ENCODE peak calls at places on chromosomes 1 and 21, in nine cellular contexts. One of them, this sample, is unnamed.

GRCh38 chr1:115727706-115728249 is 40.7 kb downstream of the CASQ2 start:
- DNase-seq in ovary: peak
- DNase-seq in NB4: peak
- DNase-seq in tibial nerve: peak
- DNase-seq in H1: no peak
- DNase-seq in spleen: no peak
- DNase-seq in A549: no peak
- DNase-seq in suprapubic skin: peak
- DNase-seq in adrenal gland: peak
- DNase-seq in this sample: peak

GRCh38 chr21:29343517-29343916 is 44.8 kb downstream of the BACH1 start:
- DNase-seq in ovary: no peak
- DNase-seq in NB4: no peak
- DNase-seq in tibial nerve: no peak
- DNase-seq in H1: no peak
- DNase-seq in spleen: no peak
- DNase-seq in A549: no peak
- DNase-seq in suprapubic skin: no peak
- DNase-seq in adrenal gland: no peak
- DNase-seq in this sample: no peak

GRCh38 chr1:64745181-64745985 is 508 bp downstream of the RAVER2 start:
- DNase-seq in ovary: peak
- DNase-seq in NB4: peak
- DNase-seq in tibial nerve: peak
- DNase-seq in H1: no peak
- DNase-seq in spleen: peak
- DNase-seq in A549: peak
- DNase-seq in suprapubic skin: no peak
- DNase-seq in adrenal gland: peak
- DNase-seq in this sample: peak

GRCh38 chr1:6185151-6185550 is 5.0 kb upstream of the CHD5 start:
- DNase-seq in ovary: no peak
- DNase-seq in NB4: no peak
- DNase-seq in tibial nerve: no peak
- DNase-seq in H1: no peak
- DNase-seq in spleen: no peak
- DNase-seq in A549: no peak
- DNase-seq in suprapubic skin: no peak
- DNase-seq in adrenal gland: no peak
- DNase-seq in this sample: no peak

GRCh38 chr1:186925881-186926676 is 97.3 kb downstream of the PLA2G4A start:
- DNase-seq in ovary: no peak
- DNase-seq in NB4: no peak
- DNase-seq in tibial nerve: no peak
- DNase-seq in H1: no peak
- DNase-seq in spleen: no peak
- DNase-seq in A549: no peak
- DNase-seq in suprapubic skin: no peak
- DNase-seq in adrenal gland: no peak
- DNase-seq in this sample: no peak

GRCh38 chr1:2373551-2374259 is 17.6 kb downstream of the MORN1 start:
- DNase-seq in ovary: no peak
- DNase-seq in NB4: no peak
- DNase-seq in tibial nerve: no peak
- DNase-seq in H1: no peak
- DNase-seq in spleen: peak
- DNase-seq in A549: no peak
- DNase-seq in suprapubic skin: no peak
- DNase-seq in adrenal gland: no peak
- DNase-seq in this sample: no peak

GRCh38 chr1:91876040-91876470 is 9.9 kb downstream of the TGFBR3 start:
- DNase-seq in ovary: no peak
- DNase-seq in NB4: no peak
- DNase-seq in tibial nerve: no peak
- DNase-seq in H1: no peak
- DNase-seq in spleen: no peak
- DNase-seq in A549: no peak
- DNase-seq in suprapubic skin: no peak
- DNase-seq in adrenal gland: no peak
- DNase-seq in this sample: no peak

GRCh38 chr1:33379631-33380354 is 51.1 kb downstream of the PHC2 start:
- DNase-seq in ovary: no peak
- DNase-seq in NB4: peak
- DNase-seq in tibial nerve: no peak
- DNase-seq in H1: no peak
- DNase-seq in spleen: no peak
- DNase-seq in A549: no peak
- DNase-seq in suprapubic skin: no peak
- DNase-seq in adrenal gland: no peak
- DNase-seq in this sample: peak

GRCh38 chr1:111987502-111987901 is 2.0 kb downstream of the KCND3 start:
- DNase-seq in ovary: no peak
- DNase-seq in NB4: no peak
- DNase-seq in tibial nerve: no peak
- DNase-seq in H1: no peak
- DNase-seq in spleen: no peak
- DNase-seq in A549: no peak
- DNase-seq in suprapubic skin: no peak
- DNase-seq in adrenal gland: peak
- DNase-seq in this sample: no peak

GRCh38 chr1:21871943-21872342 is 59.9 kb downstream of the LDLRAD2 start:
- DNase-seq in ovary: no peak
- DNase-seq in NB4: no peak
- DNase-seq in tibial nerve: no peak
- DNase-seq in H1: no peak
- DNase-seq in spleen: no peak
- DNase-seq in A549: no peak
- DNase-seq in suprapubic skin: no peak
- DNase-seq in adrenal gland: peak
- DNase-seq in this sample: no peak

GRCh38 chr21:30478015-30478414 is 2.2 kb downstream of the KRTAP19-1 start:
- DNase-seq in ovary: no peak
- DNase-seq in NB4: no peak
- DNase-seq in tibial nerve: no peak
- DNase-seq in H1: no peak
- DNase-seq in spleen: no peak
- DNase-seq in A549: no peak
- DNase-seq in suprapubic skin: no peak
- DNase-seq in adrenal gland: no peak
- DNase-seq in this sample: no peak

GRCh38 chr1:209215826-209216225 is 367.7 kb upstream of the CAMK1G start:
- DNase-seq in ovary: no peak
- DNase-seq in NB4: no peak
- DNase-seq in tibial nerve: no peak
- DNase-seq in H1: no peak
- DNase-seq in spleen: no peak
- DNase-seq in A549: no peak
- DNase-seq in suprapubic skin: no peak
- DNase-seq in adrenal gland: no peak
- DNase-seq in this sample: no peak

GRCh38 chr1:201113451-201114244 is 1.4 kb upstream of the CACNA1S start:
- DNase-seq in ovary: no peak
- DNase-seq in NB4: no peak
- DNase-seq in tibial nerve: no peak
- DNase-seq in H1: no peak
- DNase-seq in spleen: no peak
- DNase-seq in A549: no peak
- DNase-seq in suprapubic skin: no peak
- DNase-seq in adrenal gland: no peak
- DNase-seq in this sample: no peak

GRCh38 chr1:201111156-201111555 is 1.1 kb downstream of the CACNA1S start:
- DNase-seq in ovary: no peak
- DNase-seq in NB4: no peak
- DNase-seq in tibial nerve: no peak
- DNase-seq in H1: no peak
- DNase-seq in spleen: no peak
- DNase-seq in A549: no peak
- DNase-seq in suprapubic skin: no peak
- DNase-seq in adrenal gland: no peak
- DNase-seq in this sample: no peak

GRCh38 chr1:201111672-201112071 is 554 bp downstream of the CACNA1S start:
- DNase-seq in ovary: no peak
- DNase-seq in NB4: no peak
- DNase-seq in tibial nerve: no peak
- DNase-seq in H1: no peak
- DNase-seq in spleen: no peak
- DNase-seq in A549: no peak
- DNase-seq in suprapubic skin: no peak
- DNase-seq in adrenal gland: no peak
- DNase-seq in this sample: no peak

GRCh38 chr1:201110616-201111015 is 1.6 kb downstream of the CACNA1S start:
- DNase-seq in ovary: no peak
- DNase-seq in NB4: no peak
- DNase-seq in tibial nerve: no peak
- DNase-seq in H1: no peak
- DNase-seq in spleen: no peak
- DNase-seq in A549: no peak
- DNase-seq in suprapubic skin: no peak
- DNase-seq in adrenal gland: no peak
- DNase-seq in this sample: no peak

GRCh38 chr1:201112173-201112731 is at the start of gene CACNA1S:
- DNase-seq in ovary: no peak
- DNase-seq in NB4: no peak
- DNase-seq in tibial nerve: no peak
- DNase-seq in H1: no peak
- DNase-seq in spleen: no peak
- DNase-seq in A549: no peak
- DNase-seq in suprapubic skin: no peak
- DNase-seq in adrenal gland: no peak
- DNase-seq in this sample: no peak
- TF ChIP-seq POLR2A in ovary: no peak
- TF ChIP-seq POLR2A in NB4: no peak
- TF ChIP-seq POLR2A in tibial nerve: no peak
- TF ChIP-seq POLR2A in H1: no peak
- TF ChIP-seq POLR2A in spleen: no peak
- TF ChIP-seq POLR2A in A549: no peak
- TF ChIP-seq POLR2A in suprapubic skin: no peak
- TF ChIP-seq POLR2A in adrenal gland: no peak
- TF ChIP-seq POLR2A in this sample: no peak

DNA sequence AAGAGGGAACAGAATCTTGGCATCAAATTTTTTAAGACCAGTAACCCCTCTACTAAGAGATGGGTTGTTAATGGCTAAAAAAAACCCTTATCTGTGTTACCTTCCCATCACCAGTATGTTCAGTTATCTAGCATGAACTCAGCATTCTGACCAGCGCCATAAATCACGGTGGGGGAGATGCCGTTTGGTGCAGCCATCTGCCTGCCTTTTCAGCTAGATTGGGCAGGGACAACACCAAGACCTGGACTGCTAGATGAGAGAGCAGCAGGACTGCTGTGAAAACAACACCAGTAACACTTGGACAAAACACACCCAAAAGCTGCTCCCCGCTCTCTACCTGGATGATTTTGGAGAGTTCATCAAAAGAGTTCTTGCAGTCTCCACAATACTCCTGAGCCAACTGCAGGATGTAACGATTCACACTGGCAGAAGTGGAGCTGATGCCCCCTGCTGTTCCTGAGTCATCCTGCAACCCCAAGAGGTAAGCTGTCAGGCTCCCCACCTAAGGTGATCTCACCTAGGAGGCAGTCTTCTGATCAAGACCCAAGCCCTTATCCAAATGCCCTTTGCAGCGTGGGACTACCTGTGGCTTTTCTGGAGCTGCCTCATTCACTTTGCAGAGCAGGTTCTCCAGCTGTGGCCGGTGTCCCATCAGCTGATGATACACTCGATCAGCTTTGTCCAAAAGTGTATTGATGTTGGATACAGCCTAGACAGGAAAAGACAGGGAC is 96.5 kb downstream of the UBR4 start:
- DNase-seq in ovary: no peak
- DNase-seq in NB4: peak
- DNase-seq in tibial nerve: no peak
- DNase-seq in H1: peak
- DNase-seq in spleen: no peak
- DNase-seq in A549: peak
- DNase-seq in suprapubic skin: no peak
- DNase-seq in adrenal gland: no peak
- DNase-seq in this sample: no peak
- TF ChIP-seq POLR2A in ovary: no peak
- TF ChIP-seq POLR2A in NB4: no peak
- TF ChIP-seq POLR2A in tibial nerve: no peak
- TF ChIP-seq POLR2A in H1: no peak
- TF ChIP-seq POLR2A in spleen: no peak
- TF ChIP-seq POLR2A in A549: no peak
- TF ChIP-seq POLR2A in suprapubic skin: no peak
- TF ChIP-seq POLR2A in adrenal gland: no peak
- TF ChIP-seq POLR2A in this sample: no peak

GRCh38 chr1:11143907-11144306 is 44.2 kb upstream of the EXOSC10 start:
- DNase-seq in ovary: no peak
- DNase-seq in NB4: no peak
- DNase-seq in tibial nerve: no peak
- DNase-seq in H1: no peak
- DNase-seq in spleen: no peak
- DNase-seq in A549: no peak
- DNase-seq in suprapubic skin: no peak
- DNase-seq in adrenal gland: no peak
- DNase-seq in this sample: no peak
- TF ChIP-seq POLR2A in ovary: no peak
- TF ChIP-seq POLR2A in NB4: no peak
- TF ChIP-seq POLR2A in tibial nerve: no peak
- TF ChIP-seq POLR2A in H1: no peak
- TF ChIP-seq POLR2A in spleen: no peak
- TF ChIP-seq POLR2A in A549: no peak
- TF ChIP-seq POLR2A in suprapubic skin: no peak
- TF ChIP-seq POLR2A in adrenal gland: no peak
- TF ChIP-seq POLR2A in this sample: no peak

GRCh38 chr21:41425954-41426655 is at the start of gene MX1:
- DNase-seq in ovary: peak
- DNase-seq in NB4: no peak
- DNase-seq in tibial nerve: peak
- DNase-seq in H1: no peak
- DNase-seq in spleen: peak
- DNase-seq in A549: peak
- DNase-seq in suprapubic skin: peak
- DNase-seq in adrenal gland: peak
- DNase-seq in this sample: no peak
- TF ChIP-seq POLR2A in ovary: peak
- TF ChIP-seq POLR2A in NB4: no peak
- TF ChIP-seq POLR2A in tibial nerve: peak
- TF ChIP-seq POLR2A in H1: no peak
- TF ChIP-seq POLR2A in spleen: peak
- TF ChIP-seq POLR2A in A549: no peak
- TF ChIP-seq POLR2A in suprapubic skin: no peak
- TF ChIP-seq POLR2A in adrenal gland: peak
- TF ChIP-seq POLR2A in this sample: no peak

GRCh38 chr1:24923485-24924113 is 6.5 kb downstream of the RUNX3 start:
- DNase-seq in ovary: no peak
- DNase-seq in NB4: no peak
- DNase-seq in tibial nerve: no peak
- DNase-seq in H1: no peak
- DNase-seq in spleen: no peak
- DNase-seq in A549: no peak
- DNase-seq in suprapubic skin: no peak
- DNase-seq in adrenal gland: no peak
- DNase-seq in this sample: no peak
- TF ChIP-seq POLR2A in ovary: no peak
- TF ChIP-seq POLR2A in NB4: no peak
- TF ChIP-seq POLR2A in tibial nerve: no peak
- TF ChIP-seq POLR2A in H1: no peak
- TF ChIP-seq POLR2A in spleen: no peak
- TF ChIP-seq POLR2A in A549: no peak
- TF ChIP-seq POLR2A in suprapubic skin: no peak
- TF ChIP-seq POLR2A in adrenal gland: no peak
- TF ChIP-seq POLR2A in this sample: no peak

GRCh38 chr1:94541175-94542087 is at the start of gene F3:
- DNase-seq in ovary: peak
- DNase-seq in NB4: peak
- DNase-seq in tibial nerve: peak
- DNase-seq in H1: peak
- DNase-seq in spleen: peak
- DNase-seq in A549: peak
- DNase-seq in suprapubic skin: peak
- DNase-seq in adrenal gland: peak
- DNase-seq in this sample: peak
- TF ChIP-seq POLR2A in ovary: peak
- TF ChIP-seq POLR2A in NB4: peak
- TF ChIP-seq POLR2A in tibial nerve: peak
- TF ChIP-seq POLR2A in H1: no peak
- TF ChIP-seq POLR2A in spleen: peak
- TF ChIP-seq POLR2A in A549: peak
- TF ChIP-seq POLR2A in suprapubic skin: no peak
- TF ChIP-seq POLR2A in adrenal gland: peak
- TF ChIP-seq POLR2A in this sample: peak

This sample was measured in lower leg skin.